ENCODE peak calls at places on chromosomes 1 and 21, in nine cellular contexts. Z is CD8-positive, alpha-beta memory T cell; T is cardiac fibroblast; Y is CD8-positive, alpha-beta T cell; C is heart left ventricle; A is right atrium auricular region; K is DND-41; U is adrenal gland; Q is skeletal muscle cell. J is an unnamed sample.

GRCh38 chr1:155983191-155984023 is 5.1 kb upstream of the ARHGEF2 start:
- DNase-seq in K (no peak), A (peak), Y (no peak), Z (no peak), U (no peak), T (peak), C (peak), Q (peak), J (no peak)

GRCh38 chr1:11768821-11769220 is 6.8 kb downstream of the C1orf167 start:
- DNase-seq in Z (no peak), A (no peak), Q (no peak), U (no peak), T (peak), C (no peak), K (no peak), Y (no peak), J (no peak)

GRCh38 chr1:83090195-83090594 is 908.7 kb downstream of the TTLL7 start:
- DNase-seq in T (no peak), Q (no peak), C (no peak), Y (no peak), Z (no peak), A (no peak), K (no peak), U (no peak), J (no peak)

GRCh38 chr1:76229279-76229977 is 154.9 kb downstream of the ST6GALNAC3 start:
- DNase-seq in C (no peak), Z (no peak), T (no peak), K (no peak), A (no peak), U (no peak), Y (no peak), Q (no peak), J (no peak)

GRCh38 chr1:172766462-172766861 is 107.6 kb downstream of the FASLG start:
- DNase-seq in K (no peak), U (peak), C (peak), Z (no peak), Q (no peak), Y (no peak), T (no peak), A (no peak), J (no peak)

GRCh38 chr1:31567956-31568570 is 8.3 kb upstream of the TINAGL1 start:
- DNase-seq in K (no peak), Y (no peak), A (no peak), T (peak), Q (no peak), C (no peak), U (no peak), Z (no peak), J (no peak)

GRCh38 chr1:179143332-179143731 is 61.5 kb downstream of the TOR3A start:
- DNase-seq in Y (no peak), Q (peak), K (no peak), C (no peak), U (no peak), Z (no peak), T (peak), A (no peak), J (peak)

GRCh38 chr1:219507432-219507831 is 105.5 kb downstream of the ZC3H11B start:
- DNase-seq in U (no peak), Y (no peak), K (no peak), C (no peak), Z (no peak), Q (no peak), T (peak), A (no peak), J (no peak)

GRCh38 chr1:59730759-59731478 is 83.8 kb upstream of the HOOK1 start:
- DNase-seq in T (peak), K (peak), C (peak), Y (no peak), Z (no peak), A (peak), Q (peak), U (peak), J (peak)

GRCh38 chr1:208510192-208510952 is 266.2 kb upstream of the PLXNA2 start:
- DNase-seq in C (no peak), Y (no peak), Z (no peak), A (no peak), T (peak), K (no peak), Q (no peak), U (no peak), J (no peak)

GRCh38 chr21:27564684-27565280 is 597.9 kb upstream of the ADAMTS5 start:
- DNase-seq in Y (no peak), Q (no peak), U (peak), T (peak), A (no peak), Z (no peak), C (peak), K (peak), J (peak)

GRCh38 chr21:33931799-33932390 is 16.3 kb upstream of the ATP5PO start:
- DNase-seq in K (peak), Y (peak), A (no peak), T (peak), C (no peak), Q (no peak), Z (no peak), U (no peak), J (no peak)

GRCh38 chr1:52635321-52636089 is 2.5 kb downstream of the SHISAL2A start:
- DNase-seq in T (no peak), Z (no peak), C (no peak), K (no peak), Y (no peak), Q (no peak), A (no peak), U (no peak), J (no peak)

GRCh38 chr1:89791064-89791721 is 29.6 kb upstream of the LRRC8D start:
- DNase-seq in Q (no peak), Y (no peak), T (no peak), C (no peak), A (no peak), U (no peak), Z (no peak), K (no peak), J (no peak)

GRCh38 chr1:28893403-28894102 is 20.8 kb upstream of the EPB41 start:
- DNase-seq in Q (no peak), Z (no peak), A (no peak), U (no peak), T (peak), K (no peak), Y (peak), C (no peak), J (no peak)

GRCh38 chr1:57079454-57080157 is 113.8 kb upstream of the C8B start:
- DNase-seq in K (no peak), Z (no peak), A (no peak), C (no peak), Y (no peak), Q (no peak), U (no peak), T (no peak), J (no peak)

GRCh38 chr1:54937469-54937868 is 43.0 kb upstream of the TMEM61 start:
- DNase-seq in Z (no peak), K (no peak), A (no peak), T (no peak), C (no peak), Y (no peak), U (no peak), Q (no peak), J (no peak)

GRCh38 chr21:43287111-43287973 is 118.5 kb downstream of the CRYAA start:
- DNase-seq in C (no peak), T (no peak), K (peak), A (no peak), Q (no peak), Z (no peak), Y (no peak), U (no peak), J (peak)

GRCh38 chr1:200535605-200536004 is 84.9 kb downstream of the KIF14 start:
- DNase-seq in Y (no peak), U (peak), Q (no peak), Z (no peak), K (peak), A (peak), C (no peak), T (peak), J (peak)

GRCh38 chr1:54982739-54983138 is 2.3 kb downstream of the TMEM61 start:
- DNase-seq in Q (no peak), T (no peak), K (no peak), C (no peak), Y (no peak), Z (no peak), U (no peak), A (no peak), J (no peak)

GRCh38 chr1:245317253-245317652 is 162.5 kb downstream of the KIF26B start:
- DNase-seq in Q (no peak), A (no peak), Y (no peak), U (no peak), C (no peak), K (no peak), Z (no peak), T (no peak), J (no peak)

GRCh38 chr1:242569867-242570266 is 45.4 kb upstream of the PLD5 start:
- DNase-seq in C (no peak), Z (no peak), U (no peak), Y (no peak), Q (no peak), A (no peak), K (no peak), T (no peak), J (no peak)

GRCh38 chr1:209926045-209926444 is 12.0 kb upstream of the SYT14 start:
- DNase-seq in C (no peak), U (peak), Y (no peak), Z (no peak), K (no peak), Q (peak), A (no peak), T (peak), J (peak)

GRCh38 chr1:197948926-197949899 is 32.0 kb downstream of the LHX9 start:
- DNase-seq in T (no peak), Z (no peak), A (no peak), K (no peak), U (no peak), Y (no peak), C (no peak), Q (no peak), J (peak)

GRCh38 chr1:213972141-213972540 is 15.6 kb upstream of the PROX1 start:
- DNase-seq in C (no peak), U (no peak), T (no peak), Z (no peak), A (no peak), Y (no peak), Q (no peak), K (no peak), J (no peak)

GRCh38 chr1:52127181-52128175 is 14.4 kb upstream of the ZFYVE9 start:
- DNase-seq in C (peak), U (peak), T (peak), A (no peak), Z (no peak), K (peak), Q (peak), Y (no peak), J (no peak)

GRCh38 chr1:88327391-88328267 is 356.4 kb upstream of the PKN2 start:
- DNase-seq in K (no peak), Y (no peak), C (no peak), Z (no peak), T (peak), A (no peak), U (peak), Q (peak), J (no peak)

GRCh38 chr1:54594463-54594862 is 28.9 kb downstream of the FAM151A start:
- DNase-seq in U (no peak), A (no peak), T (no peak), Y (no peak), Q (no peak), K (no peak), C (no peak), Z (no peak), J (no peak)

GRCh38 chr1:234907585-234908457 is 220.8 kb downstream of the TOMM20 start:
- DNase-seq in T (peak), C (no peak), Q (peak), A (no peak), Y (no peak), U (no peak), Z (no peak), K (no peak), J (no peak)

GRCh38 chr1:224430511-224431113 is 4.0 kb downstream of the WDR26 start:
- DNase-seq in Y (peak), A (no peak), Q (peak), C (peak), K (peak), T (peak), U (no peak), Z (peak), J (peak)

GRCh38 chr1:106879538-106879937 is 176.9 kb upstream of the PRMT6 start:
- DNase-seq in T (no peak), Y (no peak), Z (no peak), K (no peak), U (peak), A (no peak), C (peak), Q (no peak), J (no peak)

GRCh38 chr21:14215971-14216621 is at the start of gene RBM11:
- DNase-seq in T (peak), U (peak), C (peak), Z (peak), A (peak), K (no peak), Q (peak), Y (peak), J (peak)

GRCh38 chr1:205446828-205447227 is 9.0 kb downstream of the BLACAT1 start:
- DNase-seq in T (no peak), Y (no peak), U (peak), C (peak), K (no peak), Z (no peak), A (no peak), Q (no peak), J (no peak)

GRCh38 chr1:39842030-39842678 is 41.1 kb downstream of the TRIT1 start:
- DNase-seq in Z (no peak), A (no peak), T (no peak), U (no peak), K (no peak), C (no peak), Y (no peak), Q (no peak), J (no peak)

GRCh38 chr1:7299994-7300393 is 471.1 kb upstream of the VAMP3 start:
- DNase-seq in C (no peak), K (no peak), A (no peak), Q (peak), Z (no peak), Y (no peak), T (peak), U (no peak), J (no peak)

GRCh38 chr1:7298749-7299151 is 472.3 kb upstream of the VAMP3 start:
- DNase-seq in Y (no peak), K (no peak), A (no peak), C (no peak), U (no peak), Z (no peak), Q (peak), T (peak), J (no peak)

GRCh38 chr1:7298145-7298544 is 473.0 kb upstream of the VAMP3 start:
- DNase-seq in K (no peak), T (peak), Z (no peak), A (no peak), Q (no peak), U (no peak), Y (no peak), C (no peak), J (no peak)

GRCh38 chr1:7300893-7301292 is 470.2 kb upstream of the VAMP3 start:
- DNase-seq in T (peak), C (no peak), Z (no peak), Q (peak), U (peak), Y (no peak), A (no peak), K (no peak), J (no peak)

DNA sequence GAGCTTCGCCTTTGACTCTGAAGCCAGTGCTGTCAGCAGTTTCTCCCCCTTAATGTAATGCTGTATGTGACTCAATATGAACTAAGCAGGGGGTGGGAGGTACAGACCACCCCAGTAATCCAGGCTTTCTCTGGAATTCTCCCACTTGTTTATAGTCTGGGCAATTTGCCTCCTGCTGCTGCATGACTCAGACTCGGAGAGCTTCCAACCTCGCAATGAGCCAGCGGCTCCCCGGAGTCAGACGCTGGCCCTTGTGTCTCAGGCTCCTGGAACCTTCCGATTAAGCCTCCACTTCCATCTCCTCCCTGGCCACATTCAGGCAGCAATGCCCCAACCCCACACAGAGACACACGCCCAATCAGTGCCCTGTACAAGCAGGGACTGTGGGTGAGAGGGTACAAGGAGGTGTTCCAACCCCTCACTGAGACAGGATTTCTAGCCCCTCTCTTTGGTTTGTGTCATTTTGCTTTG is 471.7 kb upstream of the VAMP3 start:
- DNase-seq in Q (peak), U (peak), Y (no peak), A (peak), K (no peak), T (peak), C (peak), Z (no peak), J (no peak)
- H3K4me3 ChIP-seq in Q (no peak), U (no peak), Y (no peak), A (no peak), K (no peak), T (peak), C (no peak), Z (no peak), J (no peak)

GRCh38 chr21:32645261-32646182 is 33.3 kb upstream of the CFAP298 start:
- DNase-seq in T (no peak), U (no peak), C (no peak), Z (no peak), Q (no peak), A (no peak), Y (no peak), K (no peak), J (no peak)
- H3K4me3 ChIP-seq in T (no peak), U (no peak), C (no peak), Z (no peak), Q (no peak), A (no peak), Y (no peak), K (no peak), J (no peak)

DNA sequence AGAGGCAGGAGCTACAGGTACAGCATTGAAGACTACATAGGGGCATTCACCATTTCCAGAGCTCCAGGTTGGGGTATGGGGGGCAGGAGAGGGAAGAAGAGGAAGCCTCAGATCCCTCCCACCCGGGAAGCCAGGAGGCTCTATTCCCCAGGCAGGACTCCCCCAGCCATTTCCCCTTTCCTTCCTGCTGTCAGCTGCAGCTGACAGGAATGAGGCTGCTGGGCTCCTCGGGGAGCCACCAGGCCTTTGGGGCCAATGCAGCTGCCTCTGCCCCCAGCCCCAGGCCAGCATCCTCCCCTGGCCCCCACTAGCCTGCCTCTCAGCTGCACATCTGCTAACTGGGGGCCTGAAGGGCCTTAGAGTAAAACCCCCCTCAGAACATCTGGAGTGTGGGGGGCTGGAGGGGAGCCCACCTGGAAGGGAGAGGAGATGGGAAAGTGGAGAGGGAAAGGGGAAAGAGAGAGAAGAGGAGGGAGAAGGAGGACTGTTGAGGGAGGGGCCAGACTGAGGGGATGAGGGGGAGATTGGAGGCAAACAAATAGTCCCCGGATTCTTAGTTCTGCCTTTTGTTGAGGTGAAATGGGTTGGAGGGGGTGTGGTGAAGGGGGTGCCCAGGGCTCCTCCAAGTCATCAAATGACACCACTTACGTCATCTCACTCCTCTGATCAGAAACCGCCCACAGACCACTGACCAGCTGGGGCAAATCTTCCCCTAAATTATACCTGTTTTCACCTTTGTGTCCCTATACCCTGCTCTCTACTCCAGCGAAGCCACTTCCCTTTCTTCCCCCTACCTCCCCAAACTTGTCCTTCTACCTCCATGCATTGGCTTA is 58.0 kb downstream of the LGR6 start:
- DNase-seq in Z (no peak), U (no peak), C (no peak), T (no peak), A (no peak), Q (no peak), Y (no peak), K (no peak), J (no peak)
- H3K4me3 ChIP-seq in Z (no peak), U (no peak), C (no peak), T (no peak), A (no peak), Q (no peak), Y (no peak), K (no peak), J (no peak)

GRCh38 chr1:26114165-26114927 is 2.7 kb downstream of the PDIK1L start:
- DNase-seq in K (no peak), Y (no peak), T (no peak), C (no peak), U (no peak), A (no peak), Q (no peak), Z (no peak), J (no peak)
- H3K4me3 ChIP-seq in K (no peak), Y (no peak), T (no peak), C (no peak), U (no peak), A (no peak), Q (no peak), Z (no peak), J (no peak)

DNA sequence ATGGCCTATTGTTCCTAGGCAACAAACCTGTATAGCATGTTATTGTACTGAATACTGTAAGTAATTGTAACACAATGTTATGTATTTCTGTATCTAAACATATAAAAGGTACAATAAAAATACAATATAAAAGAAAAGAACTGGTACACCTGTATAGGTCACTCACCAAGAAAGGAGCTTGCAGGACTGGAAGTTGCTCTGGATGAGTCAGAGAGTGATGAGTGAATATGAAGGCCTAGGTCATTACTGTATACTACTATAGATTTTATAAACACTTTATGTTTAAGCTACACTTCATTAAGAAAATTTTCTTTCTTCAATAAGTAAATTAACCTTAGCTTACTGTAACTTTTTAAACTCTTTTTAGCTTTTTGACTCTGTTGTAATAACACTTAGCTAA is 559.9 kb downstream of the PLPP3 start:
- DNase-seq in C (no peak), Y (no peak), T (no peak), A (no peak), Q (no peak), Z (no peak), K (no peak), U (no peak), J (no peak)
- H3K4me3 ChIP-seq in C (no peak), Y (no peak), T (no peak), A (no peak), Q (no peak), Z (no peak), K (no peak), U (no peak), J (no peak)

GRCh38 chr1:169707917-169708604 is 3.4 kb downstream of the SELL start:
- DNase-seq in Z (no peak), U (no peak), Q (no peak), A (no peak), C (no peak), T (no peak), K (no peak), Y (peak), J (no peak)
- H3K4me3 ChIP-seq in Z (peak), U (no peak), Q (no peak), A (no peak), C (no peak), T (no peak), K (peak), Y (peak), J (peak)

GRCh38 chr1:37998913-37999433 is 6.3 kb downstream of the FHL3 start:
- DNase-seq in T (no peak), Q (no peak), A (no peak), Y (no peak), U (no peak), C (no peak), K (no peak), Z (no peak), J (no peak)
- H3K4me3 ChIP-seq in T (peak), Q (no peak), A (no peak), Y (no peak), U (no peak), C (no peak), K (no peak), Z (no peak), J (no peak)

J was measured in Jurkat, Clone E6-1.